ENCODE peak calls at places on chromosomes 6 and 20, in four cellular contexts. One of them, this sample, is unnamed.

GRCh38 chr6:111230351-111231077 is 143.2 kb downstream of the SLC16A10 start:
- DNase-seq in upper lobe of left lung: no peak
- DNase-seq in HCT116: no peak
- DNase-seq in tibial nerve: no peak
- DNase-seq in this sample: no peak

GRCh38 chr20:50367739-50368375 is 142.3 kb upstream of the PTPN1 start:
- DNase-seq in tibial nerve: no peak
- DNase-seq in HCT116: no peak
- DNase-seq in upper lobe of left lung: no peak
- DNase-seq in this sample: no peak

GRCh38 chr6:111481836-111482235 is 1.2 kb downstream of the REV3L start:
- DNase-seq in tibial nerve: no peak
- DNase-seq in upper lobe of left lung: no peak
- DNase-seq in HCT116: no peak
- DNase-seq in this sample: no peak

GRCh38 chr6:90080876-90081464 is 186.7 kb downstream of the GJA10 start:
- DNase-seq in tibial nerve: no peak
- DNase-seq in HCT116: no peak
- DNase-seq in upper lobe of left lung: no peak
- DNase-seq in this sample: no peak

GRCh38 chr6:80457044-80457933 is 350.8 kb downstream of the BCKDHB start:
- DNase-seq in HCT116: peak
- DNase-seq in upper lobe of left lung: peak
- DNase-seq in tibial nerve: peak
- DNase-seq in this sample: peak

GRCh38 chr20:62804632-62805364 is at the start of gene OGFR:
- DNase-seq in tibial nerve: peak
- DNase-seq in HCT116: no peak
- DNase-seq in upper lobe of left lung: peak
- DNase-seq in this sample: no peak

GRCh38 chr6:159104163-159104885 is 59.5 kb upstream of the TAGAP start:
- DNase-seq in tibial nerve: no peak
- DNase-seq in upper lobe of left lung: peak
- DNase-seq in HCT116: no peak
- DNase-seq in this sample: peak

GRCh38 chr6:80425089-80425823 is 318.8 kb downstream of the BCKDHB start:
- DNase-seq in upper lobe of left lung: no peak
- DNase-seq in tibial nerve: no peak
- DNase-seq in HCT116: no peak
- DNase-seq in this sample: no peak

GRCh38 chr6:34132486-34133185 is 13.3 kb downstream of the GRM4 start:
- DNase-seq in HCT116: no peak
- DNase-seq in tibial nerve: no peak
- DNase-seq in upper lobe of left lung: no peak
- DNase-seq in this sample: no peak

GRCh38 chr20:32792316-32792715 is 27.4 kb upstream of the MAPRE1 start:
- DNase-seq in tibial nerve: no peak
- DNase-seq in upper lobe of left lung: no peak
- DNase-seq in HCT116: no peak
- DNase-seq in this sample: no peak

GRCh38 chr20:55540013-55540412 is 465.3 kb downstream of the CBLN4 start:
- DNase-seq in tibial nerve: no peak
- DNase-seq in upper lobe of left lung: no peak
- DNase-seq in HCT116: no peak
- DNase-seq in this sample: no peak

GRCh38 chr6:96823743-96824142 is 13.5 kb downstream of the GPR63 start:
- DNase-seq in tibial nerve: no peak
- DNase-seq in HCT116: no peak
- DNase-seq in upper lobe of left lung: no peak
- DNase-seq in this sample: no peak

GRCh38 chr6:149060300-149060984 is 257.1 kb upstream of the TAB2 start:
- DNase-seq in HCT116: no peak
- DNase-seq in tibial nerve: no peak
- DNase-seq in upper lobe of left lung: peak
- DNase-seq in this sample: no peak

GRCh38 chr6:68575765-68576439 is 59.2 kb upstream of the ADGRB3 start:
- DNase-seq in tibial nerve: no peak
- DNase-seq in upper lobe of left lung: peak
- DNase-seq in HCT116: no peak
- DNase-seq in this sample: no peak

GRCh38 chr6:130680118-130680517 is 147.1 kb upstream of the SMLR1 start:
- DNase-seq in upper lobe of left lung: no peak
- DNase-seq in tibial nerve: no peak
- DNase-seq in HCT116: no peak
- DNase-seq in this sample: no peak

GRCh38 chr20:9119776-9120175 is 50.9 kb downstream of the PLCB4 start:
- DNase-seq in HCT116: no peak
- DNase-seq in upper lobe of left lung: peak
- DNase-seq in tibial nerve: no peak
- DNase-seq in this sample: peak

GRCh38 chr6:35993150-35993549 is 31.3 kb downstream of the SLC26A8 start:
- DNase-seq in upper lobe of left lung: no peak
- DNase-seq in HCT116: no peak
- DNase-seq in tibial nerve: no peak
- DNase-seq in this sample: no peak

GRCh38 chr6:52049252-52050050 is 38.0 kb downstream of the PKHD1 start:
- DNase-seq in upper lobe of left lung: no peak
- DNase-seq in tibial nerve: no peak
- DNase-seq in HCT116: peak
- DNase-seq in this sample: no peak

GRCh38 chr6:139370047-139370706 is 4.3 kb downstream of the CITED2 start:
- DNase-seq in HCT116: no peak
- DNase-seq in tibial nerve: peak
- DNase-seq in upper lobe of left lung: peak
- DNase-seq in this sample: no peak

GRCh38 chr6:165049362-165049761 is 260.0 kb downstream of the C6orf118 start:
- DNase-seq in HCT116: peak
- DNase-seq in tibial nerve: peak
- DNase-seq in upper lobe of left lung: no peak
- DNase-seq in this sample: no peak

GRCh38 chr6:107398005-107398404 is 61.4 kb downstream of the PDSS2 start:
- DNase-seq in HCT116: no peak
- DNase-seq in upper lobe of left lung: no peak
- DNase-seq in tibial nerve: no peak
- DNase-seq in this sample: no peak

GRCh38 chr6:53673138-53673801 is 7.7 kb upstream of the KLHL31 start:
- DNase-seq in upper lobe of left lung: no peak
- DNase-seq in tibial nerve: no peak
- DNase-seq in HCT116: peak
- DNase-seq in this sample: no peak

GRCh38 chr6:161407581-161407980 is 133.7 kb upstream of the AGPAT4 start:
- DNase-seq in upper lobe of left lung: no peak
- DNase-seq in tibial nerve: no peak
- DNase-seq in HCT116: no peak
- DNase-seq in this sample: no peak

GRCh38 chr20:51532577-51533191 is 9.8 kb downstream of the NFATC2 start:
- DNase-seq in HCT116: no peak
- DNase-seq in tibial nerve: no peak
- DNase-seq in upper lobe of left lung: peak
- DNase-seq in this sample: peak

GRCh38 chr20:21125849-21126840 is at the start of gene KIZ:
- DNase-seq in tibial nerve: peak
- DNase-seq in HCT116: peak
- DNase-seq in upper lobe of left lung: peak
- DNase-seq in this sample: peak

GRCh38 chr20:21127201-21127981 is 1.5 kb downstream of the KIZ start:
- DNase-seq in tibial nerve: no peak
- DNase-seq in HCT116: no peak
- DNase-seq in upper lobe of left lung: no peak
- DNase-seq in this sample: no peak

GRCh38 chr20:21129861-21130260 is 4.0 kb downstream of the KIZ start:
- DNase-seq in HCT116: no peak
- DNase-seq in tibial nerve: no peak
- DNase-seq in upper lobe of left lung: no peak
- DNase-seq in this sample: no peak

GRCh38 chr20:21124190-21124589 is 1.7 kb upstream of the KIZ start:
- DNase-seq in upper lobe of left lung: no peak
- DNase-seq in tibial nerve: no peak
- DNase-seq in HCT116: no peak
- DNase-seq in this sample: no peak

GRCh38 chr20:21125072-21125848 is 622 bp upstream of the KIZ start:
- DNase-seq in upper lobe of left lung: peak
- DNase-seq in HCT116: peak
- DNase-seq in tibial nerve: no peak
- DNase-seq in this sample: peak
- TF ChIP-seq CTCF in upper lobe of left lung: no peak
- TF ChIP-seq CTCF in HCT116: no peak
- TF ChIP-seq CTCF in tibial nerve: no peak
- TF ChIP-seq CTCF in this sample: no peak

DNA sequence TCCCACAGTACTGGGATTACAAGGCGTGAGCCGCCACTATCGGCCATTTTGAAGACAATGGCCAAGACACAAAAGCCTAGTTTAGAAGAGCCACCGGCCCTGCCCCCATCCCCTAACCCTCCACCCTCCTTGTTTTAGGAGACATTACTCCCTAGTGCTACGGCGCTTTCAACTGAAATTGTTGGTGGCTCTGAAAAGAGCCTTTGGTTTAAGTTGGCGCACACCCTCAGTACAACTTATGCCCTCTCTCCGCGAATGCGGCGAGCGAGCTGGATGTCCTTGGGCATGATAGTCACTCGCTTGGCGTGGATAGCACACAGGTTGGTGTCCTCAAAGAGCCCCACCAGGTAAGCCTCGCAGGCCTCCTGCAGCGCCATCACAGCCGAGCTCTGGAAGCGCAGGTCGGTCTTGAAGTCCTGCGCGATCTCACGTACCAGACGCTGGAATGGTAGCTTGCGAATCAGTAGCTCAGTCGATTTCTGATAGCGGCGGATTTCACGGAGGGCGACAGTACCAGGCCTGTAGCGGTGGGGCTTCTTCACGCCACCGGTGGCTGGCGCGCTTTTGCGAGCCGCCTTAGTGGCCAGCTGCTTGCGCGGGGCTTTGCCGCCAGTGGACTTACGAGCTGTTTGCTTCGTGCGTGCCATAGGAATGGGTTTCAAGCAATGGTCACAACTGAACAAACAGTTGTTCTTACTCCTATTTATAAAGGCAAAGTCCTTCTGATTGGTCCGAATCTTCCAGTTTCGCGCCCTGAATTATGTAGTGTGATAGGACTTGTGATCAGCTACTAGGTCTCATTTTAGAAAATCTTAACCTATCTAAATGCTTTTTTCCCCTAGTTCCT is 114.8 kb upstream of the BTN3A2 start:
- DNase-seq in HCT116: no peak
- DNase-seq in tibial nerve: peak
- DNase-seq in upper lobe of left lung: peak
- DNase-seq in this sample: peak
- TF ChIP-seq POLR2A in HCT116: no peak
- TF ChIP-seq POLR2A in tibial nerve: no peak
- TF ChIP-seq POLR2A in upper lobe of left lung: no peak
- TF ChIP-seq POLR2A in this sample: no peak

DNA sequence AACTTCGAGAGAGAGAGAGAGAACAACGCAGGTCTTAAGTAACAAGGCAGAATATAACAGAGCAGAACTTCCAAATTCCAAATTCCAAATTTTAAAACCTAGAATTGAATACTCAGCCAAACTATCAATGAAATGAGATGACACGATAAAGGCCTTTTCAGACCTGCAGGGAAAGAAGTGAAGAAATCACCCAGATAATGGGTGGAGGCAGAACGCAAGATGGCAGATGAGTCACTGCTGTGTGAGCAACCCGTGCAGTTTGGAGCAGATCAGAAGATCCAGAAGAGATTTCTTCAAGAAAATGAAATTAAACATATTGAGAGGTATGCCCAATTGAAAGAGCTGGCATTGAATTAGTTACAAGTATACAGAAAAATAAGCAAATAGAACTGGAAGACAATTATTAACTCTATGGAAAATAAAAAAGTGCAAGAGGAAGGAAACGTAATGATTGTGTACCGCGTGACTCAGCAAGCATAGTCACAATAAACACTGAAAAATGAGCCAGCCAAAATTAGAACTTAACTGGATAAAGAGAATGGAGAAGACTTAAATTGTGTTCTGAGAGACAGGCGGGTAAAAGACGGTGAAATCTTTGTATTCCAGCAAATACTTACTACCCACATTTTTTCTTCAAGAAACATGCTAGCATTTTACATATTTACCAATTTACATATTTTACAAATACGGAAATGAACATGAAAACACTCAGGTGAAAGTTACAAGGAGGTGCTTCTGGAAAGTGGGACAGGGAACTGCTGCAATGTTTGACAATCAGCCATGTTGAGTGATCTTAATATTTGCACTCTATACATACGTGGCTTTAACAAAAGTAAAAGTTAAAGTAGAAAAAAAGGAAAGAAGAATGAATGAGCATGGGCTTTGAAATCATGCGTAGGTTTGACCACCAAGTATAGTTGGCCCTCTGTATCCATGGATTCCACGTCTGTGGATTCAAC is 87.9 kb upstream of the CDYL start:
- DNase-seq in tibial nerve: peak
- DNase-seq in HCT116: peak
- DNase-seq in upper lobe of left lung: peak
- DNase-seq in this sample: peak
- H3K4me3 ChIP-seq in tibial nerve: no peak
- H3K4me3 ChIP-seq in HCT116: peak
- H3K4me3 ChIP-seq in upper lobe of left lung: no peak
- H3K4me3 ChIP-seq in this sample: no peak

GRCh38 chr20:44646023-44646640 is 5.4 kb downstream of the ADA start:
- DNase-seq in upper lobe of left lung: no peak
- DNase-seq in HCT116: no peak
- DNase-seq in tibial nerve: no peak
- DNase-seq in this sample: no peak

GRCh38 chr20:44646641-44647274 is 4.7 kb downstream of the ADA start:
- DNase-seq in HCT116: no peak
- DNase-seq in upper lobe of left lung: no peak
- DNase-seq in tibial nerve: no peak
- DNase-seq in this sample: no peak

GRCh38 chr20:44648579-44648978 is 2.9 kb downstream of the ADA start:
- DNase-seq in HCT116: no peak
- DNase-seq in tibial nerve: no peak
- DNase-seq in upper lobe of left lung: no peak
- DNase-seq in this sample: no peak

GRCh38 chr20:44649976-44650375 is 1.5 kb downstream of the ADA start:
- DNase-seq in tibial nerve: no peak
- DNase-seq in upper lobe of left lung: no peak
- DNase-seq in HCT116: no peak
- DNase-seq in this sample: no peak

GRCh38 chr20:44648068-44648467 is 3.4 kb downstream of the ADA start:
- DNase-seq in HCT116: no peak
- DNase-seq in tibial nerve: no peak
- DNase-seq in upper lobe of left lung: no peak
- DNase-seq in this sample: no peak
- TF ChIP-seq CTCF in HCT116: no peak
- TF ChIP-seq CTCF in tibial nerve: no peak
- TF ChIP-seq CTCF in upper lobe of left lung: no peak
- TF ChIP-seq CTCF in this sample: no peak

GRCh38 chr6:84227434-84228197 is at the start of gene CEP162:
- DNase-seq in HCT116: peak
- DNase-seq in upper lobe of left lung: peak
- DNase-seq in tibial nerve: peak
- DNase-seq in this sample: peak
- TF ChIP-seq POLR2A in HCT116: no peak
- TF ChIP-seq POLR2A in upper lobe of left lung: no peak
- TF ChIP-seq POLR2A in tibial nerve: peak
- TF ChIP-seq POLR2A in this sample: no peak

GRCh38 chr6:26563488-26563887 is 25.3 kb downstream of the HMGN4 start:
- DNase-seq in HCT116: no peak
- DNase-seq in tibial nerve: no peak
- DNase-seq in upper lobe of left lung: no peak
- DNase-seq in this sample: no peak
- H3K4me3 ChIP-seq in HCT116: no peak
- H3K4me3 ChIP-seq in tibial nerve: no peak
- H3K4me3 ChIP-seq in upper lobe of left lung: no peak
- H3K4me3 ChIP-seq in this sample: no peak

This sample was measured in lower leg skin.